ENCODE peak calls at places on chromosomes 4 and X, in eight cellular contexts. R is GM12865, E is neural crest cell, C is K562, O is WTC11, T is fibroblast of villous mesenchyme, I is mesothelial cell of epicardium, X is epithelial cell of esophagus. H is an unnamed sample.

GRCh38 chrX:23048806-23049573 is 49.2 kb downstream of the DDX53 start:
- DNase-seq in R (no peak), E (no peak), C (no peak), O (no peak), T (no peak), I (no peak), X (no peak), H (no peak)

GRCh38 chr4:112589207-112589606 is 47.5 kb downstream of the ZGRF1 start:
- DNase-seq in R (no peak), E (no peak), C (peak), O (no peak), T (peak), I (no peak), X (peak), H (no peak)

GRCh38 chrX:132612990-132613564 is 124.2 kb upstream of the MBNL3 start:
- DNase-seq in R (peak), E (peak), C (peak), O (peak), T (peak), I (peak), X (peak), H (peak)

GRCh38 chr4:8665406-8666360 is 73.1 kb downstream of the CPZ start:
- DNase-seq in R (no peak), E (no peak), C (no peak), O (no peak), T (no peak), I (peak), X (no peak), H (no peak)

GRCh38 chrX:37926700-37927099 is 79.3 kb upstream of the DYNLT3 start:
- DNase-seq in R (peak), E (no peak), C (peak), O (no peak), T (peak), I (no peak), X (peak), H (peak)

GRCh38 chr4:184733654-184734524 is at the start of gene CENPU:
- DNase-seq in R (peak), E (peak), C (peak), O (peak), T (peak), I (peak), X (peak), H (peak)

GRCh38 chr4:79147251-79147650 is 178.6 kb downstream of the NAA11 start:
- DNase-seq in R (no peak), E (no peak), C (no peak), O (no peak), T (peak), I (no peak), X (peak), H (no peak)

GRCh38 chr4:121146530-121146929 is 17.6 kb downstream of the TNIP3 start:
- DNase-seq in R (no peak), E (no peak), C (no peak), O (no peak), T (no peak), I (no peak), X (no peak), H (no peak)

GRCh38 chrX:75131973-75132627 is 24.0 kb downstream of the ABCB7 start:
- DNase-seq in R (no peak), E (peak), C (no peak), O (no peak), T (no peak), I (no peak), X (no peak), H (no peak)

GRCh38 chrX:5051831-5052491 is 1176.7 kb downstream of the NLGN4X start:
- DNase-seq in R (no peak), E (no peak), C (no peak), O (no peak), T (peak), I (no peak), X (peak), H (no peak)

GRCh38 chr4:155759372-155760252 is 791 bp downstream of the GUCY1B1 start:
- DNase-seq in R (peak), E (peak), C (no peak), O (peak), T (peak), I (peak), X (peak), H (peak)

GRCh38 chrX:121103381-121103780 is 56.0 kb downstream of the GLUD2 start:
- DNase-seq in R (no peak), E (no peak), C (no peak), O (no peak), T (no peak), I (no peak), X (no peak), H (no peak)

GRCh38 chrX:6184900-6185515 is 43.7 kb downstream of the NLGN4X start:
- DNase-seq in R (peak), E (no peak), C (no peak), O (no peak), T (peak), I (no peak), X (peak), H (peak)

GRCh38 chr4:109433281-109434006 is at the start of gene SEC24B:
- DNase-seq in R (peak), E (peak), C (peak), O (peak), T (peak), I (peak), X (peak), H (peak)

GRCh38 chr4:122117743-122118142 is 34.4 kb upstream of the BLTP1 start:
- DNase-seq in R (no peak), E (no peak), C (no peak), O (no peak), T (peak), I (no peak), X (peak), H (no peak)

GRCh38 chrX:132214518-132214917 is 4.7 kb downstream of the RAP2C start:
- DNase-seq in R (no peak), E (no peak), C (no peak), O (no peak), T (no peak), I (no peak), X (peak), H (no peak)

GRCh38 chrX:149799095-149799721 is 17.5 kb downstream of the MAGEA9 start:
- DNase-seq in R (peak), E (no peak), C (no peak), O (no peak), T (no peak), I (no peak), X (no peak), H (no peak)

GRCh38 chr4:5976921-5977320 is 41.3 kb downstream of the C4orf50 start:
- DNase-seq in R (no peak), E (no peak), C (no peak), O (no peak), T (no peak), I (no peak), X (no peak), H (no peak)

GRCh38 chrX:130108647-130109428 is 1.5 kb downstream of the ELF4 start:
- DNase-seq in R (peak), E (no peak), C (peak), O (peak), T (no peak), I (no peak), X (peak), H (peak)

GRCh38 chr4:156638332-156638731 is 333.3 kb downstream of the PDGFC start:
- DNase-seq in R (no peak), E (no peak), C (no peak), O (no peak), T (no peak), I (no peak), X (no peak), H (no peak)

GRCh38 chrX:45322382-45322781 is 121.7 kb upstream of the DIPK2B start:
- DNase-seq in R (peak), E (no peak), C (no peak), O (peak), T (peak), I (no peak), X (peak), H (peak)

GRCh38 chr4:74531952-74532794 is 87.2 kb downstream of the AREG start:
- DNase-seq in R (peak), E (no peak), C (peak), O (no peak), T (peak), I (no peak), X (peak), H (peak)

GRCh38 chr4:122536001-122536400 is 79.5 kb upstream of the IL2 start:
- DNase-seq in R (no peak), E (no peak), C (no peak), O (no peak), T (peak), I (no peak), X (no peak), H (no peak)

GRCh38 chrX:94107981-94108380 is 434.0 kb downstream of the FAM133A start:
- DNase-seq in R (no peak), E (no peak), C (no peak), O (no peak), T (no peak), I (no peak), X (no peak), H (no peak)

GRCh38 chr4:123007679-123008078 is 85.3 kb upstream of the NUDT6 start:
- DNase-seq in R (no peak), E (no peak), C (no peak), O (no peak), T (no peak), I (no peak), X (no peak), H (no peak)

DNA sequence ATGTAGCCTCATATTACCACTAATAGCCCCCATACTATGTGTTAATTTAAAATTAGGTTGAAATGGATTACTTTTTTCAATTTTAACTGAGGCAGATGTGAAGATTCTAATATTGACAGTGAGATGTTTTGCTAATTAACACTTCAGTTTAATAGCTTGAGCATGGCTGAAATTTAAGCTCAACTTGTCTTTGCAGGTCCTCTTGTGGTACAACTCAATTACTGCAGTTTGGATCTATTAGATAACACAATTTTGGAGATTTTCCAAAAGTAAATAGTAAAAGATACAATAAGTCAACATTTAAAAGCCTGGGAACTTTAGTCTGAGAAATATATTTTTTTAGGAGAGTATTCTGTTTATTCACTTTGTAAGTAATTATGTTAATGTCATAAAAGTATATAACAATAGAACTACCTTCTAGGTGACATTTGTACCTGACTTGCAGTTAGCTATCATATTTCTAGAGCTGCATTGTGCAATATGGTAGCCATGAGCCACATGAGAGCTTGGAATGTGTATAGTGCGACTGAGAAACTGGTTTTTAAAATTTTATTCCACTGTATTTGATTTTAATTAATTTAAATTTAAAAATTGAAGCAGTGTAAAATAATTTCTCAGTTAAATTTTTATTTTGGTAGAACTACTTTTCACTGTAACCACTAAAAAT is 73.1 kb upstream of the FMR1 start:
- DNase-seq in R (peak), E (no peak), C (no peak), O (no peak), T (peak), I (no peak), X (peak), H (no peak)
- TF ChIP-seq CTCF in R (peak), E (peak), C (no peak), O (no peak), T (peak), I (peak), X (peak), H (peak)

GRCh38 chrX:18709833-18710232 is 2.4 kb downstream of the PPEF1 start:
- DNase-seq in R (no peak), E (no peak), C (no peak), O (no peak), T (no peak), I (no peak), X (no peak), H (no peak)
- TF ChIP-seq CTCF in R (no peak), E (peak), C (no peak), O (no peak), T (no peak), I (peak), X (no peak), H (no peak)

DNA sequence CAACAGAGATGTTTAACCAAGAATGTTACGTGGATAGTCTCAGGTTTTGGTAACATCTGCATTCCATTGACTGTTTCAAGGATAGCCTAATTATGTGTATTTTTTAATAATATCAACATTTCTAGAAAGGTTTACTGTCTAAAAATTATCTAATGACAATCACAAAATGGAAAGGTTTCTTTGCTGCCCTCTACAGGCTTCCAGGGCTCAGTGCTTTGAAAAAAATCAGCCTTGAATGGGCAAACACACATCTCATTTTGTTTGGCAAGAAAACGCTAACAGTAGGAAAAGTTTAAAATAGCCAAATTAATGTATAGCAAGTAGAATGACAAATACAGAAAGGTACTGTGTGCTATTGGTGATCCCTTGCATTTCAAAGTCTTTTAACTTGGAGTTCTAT is 223.4 kb upstream of the PRPS2 start:
- DNase-seq in R (peak), E (no peak), C (no peak), O (no peak), T (peak), I (no peak), X (peak), H (no peak)
- TF ChIP-seq CTCF in R (peak), E (peak), C (peak), O (peak), T (peak), I (peak), X (peak), H (peak)

GRCh38 chr4:61500883-61501282 is 300.8 kb downstream of the ADGRL3 start:
- DNase-seq in R (no peak), E (no peak), C (no peak), O (no peak), T (peak), I (no peak), X (peak), H (no peak)
- TF ChIP-seq CTCF in R (no peak), E (no peak), C (no peak), O (no peak), T (peak), I (no peak), X (peak), H (no peak)

GRCh38 chr4:152209772-152210493 is 326.0 kb downstream of the FBXW7 start:
- DNase-seq in R (no peak), E (no peak), C (no peak), O (no peak), T (no peak), I (no peak), X (no peak), H (no peak)
- TF ChIP-seq CTCF in R (no peak), E (no peak), C (no peak), O (no peak), T (no peak), I (no peak), X (no peak), H (no peak)

DNA sequence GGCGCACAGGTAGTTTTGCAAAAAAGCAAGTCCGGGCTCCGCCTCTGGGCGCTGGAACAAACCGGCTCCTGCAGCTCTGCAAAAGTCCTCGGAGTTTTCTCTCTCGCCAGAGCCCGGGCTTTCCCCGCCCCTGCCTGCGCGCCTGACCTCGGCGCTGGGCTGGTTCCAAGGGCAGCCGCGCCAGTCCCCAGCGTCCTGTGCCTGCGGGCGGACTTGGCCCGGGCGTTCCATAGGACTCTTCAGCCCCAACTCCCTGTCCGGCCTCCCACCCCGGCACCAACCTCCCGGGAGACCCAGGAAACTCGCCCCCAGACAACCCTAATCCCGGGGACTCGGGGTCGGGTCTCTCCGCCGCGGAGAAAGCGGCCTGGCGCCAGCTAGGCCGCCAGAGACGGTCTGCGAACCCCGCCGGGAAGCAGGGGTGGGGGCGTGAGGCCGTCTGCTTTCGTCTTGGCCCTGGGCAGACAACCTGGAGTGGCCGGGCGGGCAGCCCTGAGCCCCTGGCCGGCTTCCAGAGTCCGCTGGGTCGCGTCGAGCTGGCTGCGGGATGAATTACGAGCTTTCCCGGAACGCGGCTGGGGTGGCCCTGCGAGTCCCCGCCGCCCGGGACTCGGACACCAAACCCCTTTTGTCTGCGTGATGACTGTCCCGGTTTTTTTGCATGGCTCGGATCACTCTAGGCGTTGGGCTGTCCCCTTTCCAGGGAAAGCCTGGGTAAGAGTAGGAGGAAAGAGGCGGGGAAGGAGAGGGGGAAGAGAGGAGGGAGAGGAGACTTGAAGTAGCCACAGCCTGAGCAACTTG is 971 bp downstream of the MXRA5 start:
- DNase-seq in R (no peak), E (peak), C (no peak), O (peak), T (peak), I (peak), X (peak), H (no peak)
- TF ChIP-seq CTCF in R (no peak), E (peak), C (no peak), O (no peak), T (no peak), I (no peak), X (no peak), H (no peak)

GRCh38 chr4:153346563-153346962 is 2.1 kb downstream of the MND1 start:
- DNase-seq in R (no peak), E (no peak), C (no peak), O (no peak), T (no peak), I (no peak), X (no peak), H (no peak)
- TF ChIP-seq CTCF in R (no peak), E (no peak), C (peak), O (no peak), T (peak), I (no peak), X (no peak), H (no peak)

GRCh38 chrX:39493168-39493567 is 604.6 kb downstream of the BCOR start:
- DNase-seq in R (no peak), E (no peak), C (no peak), O (no peak), T (no peak), I (no peak), X (no peak), H (no peak)
- TF ChIP-seq CTCF in R (no peak), E (no peak), C (no peak), O (no peak), T (no peak), I (no peak), X (no peak), H (no peak)